ENCODE peak calls at places on chromosomes 7 and 10, in eight cellular contexts. J is effector CD4-positive, alpha-beta T cell; C is T-helper 2 cell treated with Interferon-gamma antibody and Interleukin-4, amounts not matched to agents 5 μg/mL and 100 μg/mL, for 36 hours; O is myocyte; U is NCI-H1105; Y is mucosa of gallbladder; R is OCI-LY7; X is GM12891. G is an unnamed sample.

GRCh38 chr7:142854505-142855400 is at the start of gene EPHB6:
- DNase-seq in J (peak), C (peak), O (peak), U (peak), Y (peak), R (peak), X (no peak), G (no peak)

GRCh38 chr10:21355591-21356011 is 169.9 kb downstream of the SKIDA1 start:
- DNase-seq in J (no peak), C (no peak), O (no peak), U (no peak), Y (no peak), R (no peak), X (no peak), G (no peak)

GRCh38 chr7:131948434-131949053 is 392.1 kb upstream of the PODXL start:
- DNase-seq in J (no peak), C (no peak), O (no peak), U (no peak), Y (peak), R (no peak), X (no peak), G (peak)

GRCh38 chr10:33869089-33869488 is 534.6 kb upstream of the NRP1 start:
- DNase-seq in J (no peak), C (no peak), O (no peak), U (no peak), Y (no peak), R (no peak), X (no peak), G (no peak)

GRCh38 chr10:43093423-43094090 is 16.7 kb downstream of the RET start:
- DNase-seq in J (no peak), C (no peak), O (peak), U (no peak), Y (no peak), R (no peak), X (no peak), G (no peak)

GRCh38 chr10:74799840-74800239 is 26.6 kb upstream of the KAT6B start:
- DNase-seq in J (no peak), C (peak), O (no peak), U (no peak), Y (no peak), R (no peak), X (no peak), G (peak)

GRCh38 chr7:128363261-128363721 is 1.8 kb upstream of the PRRT4 start:
- DNase-seq in J (no peak), C (no peak), O (no peak), U (no peak), Y (no peak), R (no peak), X (no peak), G (no peak)

GRCh38 chr10:85032981-85033380 is 704.6 kb downstream of the CCSER2 start:
- DNase-seq in J (no peak), C (no peak), O (no peak), U (no peak), Y (no peak), R (no peak), X (no peak), G (no peak)

GRCh38 chr10:86363184-86363832 is 3.3 kb downstream of the GRID1 start:
- DNase-seq in J (no peak), C (no peak), O (no peak), U (peak), Y (no peak), R (no peak), X (peak), G (no peak)

G was measured in endothelial cell of umbilical vein.